ENCODE peak calls at places on chromosomes 3 and 15, in seven cellular contexts. O is IMR-90; Y is CD4-positive, CD25-positive, alpha-beta regulatory T cell; L is MM.1S; H is HTR-8/SVneo; J is GM12865; B is stimulated activated naive CD8-positive, alpha-beta T cell treated with anti-CD3 and anti-CD28 coated beads, Interleukin-15, amount 100 ng/mL, for 72 hours. M is an unnamed sample.

GRCh38 chr3:66856555-66856954 is 141.6 kb upstream of the KBTBD8 start:
- DNase-seq in O (no peak), Y (peak), L (peak), H (no peak), J (peak), B (no peak), M (no peak)

GRCh38 chr15:74787251-74788041 is 5.6 kb downstream of the CSK start:
- DNase-seq in O (peak), Y (peak), L (peak), H (no peak), J (peak), B (peak), M (peak)

GRCh38 chr3:172151610-172152293 is 112.4 kb downstream of the FNDC3B start:
- DNase-seq in O (no peak), Y (no peak), L (no peak), H (no peak), J (no peak), B (no peak), M (no peak)

GRCh38 chr15:66078196-66078928 is 175.2 kb downstream of the MEGF11 start:
- DNase-seq in O (no peak), Y (no peak), L (no peak), H (no peak), J (peak), B (no peak), M (no peak)

GRCh38 chr3:110650752-110651151 is 420.9 kb upstream of the NECTIN3 start:
- DNase-seq in O (peak), Y (no peak), L (no peak), H (no peak), J (no peak), B (no peak), M (no peak)

GRCh38 chr3:155995525-155996370 is 124.6 kb upstream of the KCNAB1 start:
- DNase-seq in O (peak), Y (peak), L (peak), H (peak), J (peak), B (no peak), M (no peak)

GRCh38 chr3:10783360-10784346 is 32.4 kb upstream of the SLC6A11 start:
- DNase-seq in O (peak), Y (peak), L (peak), H (no peak), J (peak), B (peak), M (peak)

GRCh38 chr3:4643904-4644547 is 150.9 kb downstream of the ITPR1 start:
- DNase-seq in O (no peak), Y (no peak), L (no peak), H (no peak), J (no peak), B (no peak), M (no peak)

GRCh38 chr15:58548308-58549012 is 116.7 kb downstream of the LIPC start:
- DNase-seq in O (no peak), Y (no peak), L (no peak), H (no peak), J (no peak), B (no peak), M (no peak)

GRCh38 chr15:57920916-57921315 is 144.6 kb downstream of the ALDH1A2 start:
- DNase-seq in O (no peak), Y (no peak), L (no peak), H (no peak), J (no peak), B (no peak), M (no peak)

GRCh38 chr3:45753095-45753494 is 43.2 kb downstream of the SLC6A20 start:
- DNase-seq in O (no peak), Y (no peak), L (no peak), H (no peak), J (no peak), B (no peak), M (no peak)

GRCh38 chr15:98651581-98652220 is 3.4 kb downstream of the IGF1R start:
- DNase-seq in O (peak), Y (peak), L (no peak), H (no peak), J (no peak), B (no peak), M (no peak)

GRCh38 chr3:150090006-150090405 is 119.3 kb upstream of the PFN2 start:
- DNase-seq in O (peak), Y (no peak), L (no peak), H (no peak), J (no peak), B (no peak), M (no peak)

GRCh38 chr3:129794319-129795201 is 99.0 kb downstream of the TMCC1 start:
- DNase-seq in O (no peak), Y (peak), L (no peak), H (peak), J (peak), B (peak), M (no peak)

GRCh38 chr3:138440596-138440995 is 6.2 kb downstream of the ESYT3 start:
- DNase-seq in O (peak), Y (no peak), L (no peak), H (no peak), J (no peak), B (no peak), M (no peak)

GRCh38 chr3:144053121-144053520 is 81.5 kb downstream of the DIPK2A start:
- DNase-seq in O (peak), Y (no peak), L (no peak), H (peak), J (no peak), B (no peak), M (no peak)

GRCh38 chr3:10251006-10251405 is 2.7 kb downstream of the TATDN2 start:
- DNase-seq in O (no peak), Y (no peak), L (no peak), H (no peak), J (no peak), B (no peak), M (no peak)

GRCh38 chr3:143600762-143601161 is 247.5 kb downstream of the SLC9A9 start:
- DNase-seq in O (no peak), Y (no peak), L (no peak), H (no peak), J (no peak), B (no peak), M (no peak)

GRCh38 chr3:18062289-18063025 is 320.0 kb upstream of the TBC1D5 start:
- DNase-seq in O (peak), Y (no peak), L (no peak), H (no peak), J (no peak), B (no peak), M (no peak)

GRCh38 chr15:75921732-75922703 is 18.3 kb downstream of the FBXO22 start:
- DNase-seq in O (peak), Y (peak), L (no peak), H (no peak), J (peak), B (no peak), M (peak)

GRCh38 chr3:144762091-144762490 is 790.5 kb downstream of the DIPK2A start:
- DNase-seq in O (no peak), Y (no peak), L (no peak), H (no peak), J (no peak), B (no peak), M (no peak)

GRCh38 chr3:177169936-177170722 is 27.2 kb downstream of the TBL1XR1 start:
- DNase-seq in O (no peak), Y (no peak), L (peak), H (no peak), J (no peak), B (no peak), M (no peak)

GRCh38 chr3:18424862-18425640 is at the start of gene SATB1:
- DNase-seq in O (peak), Y (peak), L (peak), H (no peak), J (peak), B (peak), M (peak)

GRCh38 chr3:128273116-128273840 is 120.0 kb downstream of the EEFSEC start:
- DNase-seq in O (no peak), Y (no peak), L (no peak), H (no peak), J (no peak), B (no peak), M (no peak)

M was measured in central memory CD4-positive, alpha-beta T cell.